ENCODE peak calls at places on chromosomes 1 and 21, in four cellular contexts. C, P, U and L are unnamed samples.

GRCh38 chr1:92990828-92991227 is 29.6 kb upstream of the DIPK1A start:
- DNase-seq in P (no peak), C (no peak), U (no peak), L (no peak)

GRCh38 chr1:109499661-109500536 is 6.0 kb downstream of the CYB561D1 start:
- DNase-seq in C (peak), U (peak), P (peak), L (peak)

GRCh38 chr1:151061012-151061401 is 810 bp downstream of the MLLT11 start:
- DNase-seq in P (no peak), C (no peak), U (peak), L (no peak)

GRCh38 chr21:44723177-44724131 is 12.1 kb upstream of the TSPEAR start:
- DNase-seq in C (no peak), P (no peak), U (no peak), L (peak)

GRCh38 chr1:20538227-20538626 is 14.1 kb upstream of the FAM43B start:
- DNase-seq in U (no peak), P (no peak), C (no peak), L (no peak)

GRCh38 chr1:8423134-8423701 is 105.3 kb downstream of the SLC45A1 start:
- DNase-seq in C (no peak), P (peak), U (peak), L (peak)

GRCh38 chr1:15760520-15761211 is 2.1 kb downstream of the FBLIM1 start:
- DNase-seq in U (peak), C (peak), P (no peak), L (peak)

GRCh38 chr1:35175067-35176001 is 17.6 kb downstream of the SFPQ start:
- DNase-seq in C (no peak), U (no peak), P (no peak), L (no peak)

GRCh38 chr1:156664046-156664948 is 12.9 kb downstream of the NES start:
- DNase-seq in U (peak), P (no peak), C (no peak), L (no peak)

GRCh38 chr21:17045214-17045835 is 467.5 kb upstream of the CXADR start:
- DNase-seq in U (peak), C (peak), P (no peak), L (peak)

GRCh38 chr1:201311356-201312011 is 28.2 kb downstream of the PKP1 start:
- DNase-seq in U (no peak), P (no peak), C (no peak), L (peak)

GRCh38 chr1:82388679-82389078 is 587.9 kb downstream of the ADGRL2 start:
- DNase-seq in C (peak), U (peak), P (no peak), L (peak)

GRCh38 chr21:28235169-28235892 is 757.3 kb downstream of the LTN1 start:
- DNase-seq in P (no peak), C (no peak), U (peak), L (no peak)

GRCh38 chr1:62962794-62963776 is 179.2 kb downstream of the ATG4C start:
- DNase-seq in C (peak), U (peak), P (peak), L (peak)

GRCh38 chr1:104322131-104322530 is 572.4 kb downstream of the AMY1C start:
- DNase-seq in U (no peak), P (no peak), C (no peak), L (no peak)

GRCh38 chr1:25543425-25544242 is at the start of gene LDLRAP1:
- DNase-seq in C (peak), U (peak), P (peak), L (peak)

GRCh38 chr1:1013922-1014617 is 773 bp downstream of the ISG15 start:
- DNase-seq in P (no peak), C (peak), U (no peak), L (no peak)

GRCh38 chr1:84366786-84367185 is 31.5 kb upstream of the DNASE2B start:
- DNase-seq in P (no peak), C (peak), U (peak), L (no peak)

GRCh38 chr1:199073166-199073565 is 434.3 kb downstream of the PTPRC start:
- DNase-seq in P (no peak), C (no peak), U (peak), L (peak)

GRCh38 chr1:44557756-44558155 is 116.5 kb downstream of the TMEM53 start:
- DNase-seq in U (peak), P (no peak), C (peak), L (peak)

GRCh38 chr1:234987415-234988159 is 141.1 kb downstream of the TOMM20 start:
- DNase-seq in C (peak), U (peak), P (peak), L (peak)

GRCh38 chr1:177928194-177928593 is 41.7 kb downstream of the SEC16B start:
- DNase-seq in P (no peak), C (peak), U (peak), L (peak)

GRCh38 chr1:28160677-28161328 is 15.7 kb downstream of the PTAFR start:
- DNase-seq in U (peak), P (no peak), C (peak), L (peak)

GRCh38 chr21:38811257-38811656 is 5.5 kb downstream of the ETS2 start:
- DNase-seq in U (peak), C (peak), P (no peak), L (peak)

GRCh38 chr1:240691521-240692338 is 79.8 kb upstream of the GREM2 start:
- DNase-seq in U (peak), P (peak), C (peak), L (no peak)

GRCh38 chr1:69551476-69552324 is 16.0 kb upstream of the LRRC7 start:
- DNase-seq in C (no peak), P (no peak), U (peak), L (no peak)

GRCh38 chr1:233710507-233710906 is 96.6 kb downstream of the KCNK1 start:
- DNase-seq in C (no peak), U (no peak), P (no peak), L (no peak)

GRCh38 chr1:234928642-234929041 is 200.0 kb downstream of the TOMM20 start:
- DNase-seq in C (no peak), P (no peak), U (no peak), L (no peak)

GRCh38 chr1:18956189-18957135 is at the start of gene IFFO2:
- DNase-seq in P (peak), C (peak), U (peak), L (peak)

GRCh38 chr21:36567216-36567917 is 87.4 kb upstream of the CLDN14 start:
- DNase-seq in U (peak), P (no peak), C (no peak), L (no peak)

GRCh38 chr1:15684042-15684461 is at the start of gene PLEKHM2:
- DNase-seq in P (peak), U (peak), C (peak), L (peak)